ENCODE peak calls at places on chromosomes 1 and 21, in four cellular contexts. F, J, M and W are unnamed samples.
A peak's percentile ranks its signal among the peaks of the same experiment; 100 is the strongest.

GRCh38 chr1:192788184-192788583 is 20.7 kb upstream of the RGS2 start:
- DNase-seq in M (no peak), F (no peak), J (no peak), W (no peak)

GRCh38 chr1:37794372-37795339 is 1.0 kb downstream of the MANEAL start:
- DNase-seq in F (peak; percentile 48), J (no peak), M (no peak), W (no peak)

GRCh38 chr1:113074237-113074636 is 1.2 kb downstream of the LRIG2 start:
- DNase-seq in M (peak; percentile 19), F (no peak), J (no peak), W (no peak)

GRCh38 chr1:198829948-198830347 is 191.1 kb downstream of the PTPRC start:
- DNase-seq in J (no peak), F (no peak), M (no peak), W (no peak)

GRCh38 chr1:54499097-54500029 is 48.7 kb upstream of the ACOT11 start:
- DNase-seq in F (peak; percentile 48), M (no peak), J (no peak), W (peak; percentile 79)

GRCh38 chr1:205585835-205586785 is 45.7 kb downstream of the ELK4 start:
- DNase-seq in J (no peak), F (no peak), M (no peak), W (no peak)

GRCh38 chr1:81174052-81174451 is 626.7 kb upstream of the ADGRL2 start:
- DNase-seq in J (no peak), F (no peak), M (no peak), W (no peak)

GRCh38 chr1:84624876-84625275 is 50.6 kb upstream of the CTBS start:
- DNase-seq in M (no peak), J (no peak), F (no peak), W (no peak)

GRCh38 chr1:27862671-27863551 is 9.4 kb upstream of the THEMIS2 start:
- DNase-seq in J (no peak), F (no peak), M (peak; percentile 76), W (no peak)

GRCh38 chr1:234537236-234537635 is 58.3 kb upstream of the TARBP1 start:
- DNase-seq in F (no peak), J (no peak), M (no peak), W (no peak)

DNA sequence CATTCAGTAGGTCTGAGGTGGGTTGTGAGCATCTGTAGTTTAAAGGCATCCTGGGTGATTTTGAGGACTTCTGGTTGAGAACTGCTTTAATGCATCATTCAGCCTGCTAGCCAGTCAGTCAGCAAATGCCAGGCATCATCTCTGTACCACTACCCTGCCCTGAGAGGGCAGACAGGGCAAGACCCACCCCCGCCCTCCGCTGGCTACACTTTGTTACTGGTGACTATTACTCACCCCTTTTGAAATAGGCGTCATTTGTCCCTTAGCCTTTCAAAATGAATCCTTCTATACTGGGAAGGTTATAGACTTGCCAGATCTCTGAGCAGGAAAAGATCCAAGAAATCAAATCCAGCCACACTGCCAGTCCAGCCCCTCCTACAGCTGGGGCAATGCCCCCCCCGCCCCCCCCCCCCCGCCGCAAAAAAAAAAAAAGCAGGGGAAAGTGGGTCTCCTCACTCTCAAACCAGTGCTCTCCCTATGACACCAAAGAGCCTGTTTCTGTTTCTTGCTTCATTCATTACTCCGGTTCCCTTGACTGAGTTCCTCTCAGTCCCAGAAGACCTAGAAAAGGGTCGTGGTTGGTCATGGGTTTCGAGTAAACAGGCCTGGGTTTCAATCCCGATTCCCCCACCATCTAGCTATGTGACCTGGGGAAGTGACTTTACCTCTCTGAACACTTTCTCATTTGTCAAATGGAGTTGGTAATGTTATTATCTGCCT is 4.4 kb downstream of the SELENON start:
- DNase-seq in F (no peak), M (no peak), J (no peak), W (no peak)
- TF ChIP-seq FOXK2 in F (no peak), M (no peak), J (no peak), W (no peak)

GRCh38 chr21:37561941-37562919 is 195.7 kb downstream of the DYRK1A start:
- DNase-seq in F (no peak), M (no peak), J (no peak), W (no peak)
- TF ChIP-seq FOXM1 in F (no peak), M (no peak), J (no peak), W (no peak)

DNA sequence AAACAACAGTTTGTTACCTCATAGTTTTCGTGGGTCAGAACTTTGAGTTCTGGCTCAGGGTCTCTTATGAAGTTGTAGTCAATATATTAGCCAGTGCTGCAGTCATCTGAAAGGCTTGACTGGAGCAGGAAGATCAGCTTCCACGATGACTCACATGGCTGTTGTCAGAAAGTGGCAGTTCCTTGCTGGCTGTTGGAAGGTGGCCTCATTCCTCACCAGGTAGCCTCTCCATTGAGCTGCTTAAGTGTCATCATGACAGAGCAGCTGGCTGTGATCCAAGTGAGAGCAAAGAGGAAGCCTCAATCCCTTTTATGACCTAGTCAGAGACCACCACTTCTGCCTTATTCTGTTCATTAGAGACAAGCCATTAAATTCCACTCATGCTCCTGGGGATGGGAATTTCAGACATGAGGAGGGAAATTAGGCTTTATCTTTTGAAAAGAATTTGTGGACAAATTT is 5.6 kb downstream of the OSBPL9 start:
- DNase-seq in F (peak; percentile 70), M (no peak), J (peak; percentile 66), W (peak; percentile 34)
- TF ChIP-seq BHLHE40 in F (peak; percentile 51), M (no peak), J (no peak), W (no peak)

GRCh38 chr1:62068302-62068936 is 126.2 kb upstream of the L1TD1 start:
- DNase-seq in M (no peak), J (no peak), F (no peak), W (no peak)

GRCh38 chr1:62071695-62072094 is 123.0 kb upstream of the L1TD1 start:
- DNase-seq in F (no peak), J (no peak), M (no peak), W (no peak)

GRCh38 chr1:62066713-62067112 is 127.9 kb upstream of the L1TD1 start:
- DNase-seq in M (no peak), J (no peak), F (no peak), W (no peak)

GRCh38 chr1:62068978-62069377 is 125.7 kb upstream of the L1TD1 start:
- DNase-seq in F (no peak), M (no peak), J (no peak), W (no peak)

DNA sequence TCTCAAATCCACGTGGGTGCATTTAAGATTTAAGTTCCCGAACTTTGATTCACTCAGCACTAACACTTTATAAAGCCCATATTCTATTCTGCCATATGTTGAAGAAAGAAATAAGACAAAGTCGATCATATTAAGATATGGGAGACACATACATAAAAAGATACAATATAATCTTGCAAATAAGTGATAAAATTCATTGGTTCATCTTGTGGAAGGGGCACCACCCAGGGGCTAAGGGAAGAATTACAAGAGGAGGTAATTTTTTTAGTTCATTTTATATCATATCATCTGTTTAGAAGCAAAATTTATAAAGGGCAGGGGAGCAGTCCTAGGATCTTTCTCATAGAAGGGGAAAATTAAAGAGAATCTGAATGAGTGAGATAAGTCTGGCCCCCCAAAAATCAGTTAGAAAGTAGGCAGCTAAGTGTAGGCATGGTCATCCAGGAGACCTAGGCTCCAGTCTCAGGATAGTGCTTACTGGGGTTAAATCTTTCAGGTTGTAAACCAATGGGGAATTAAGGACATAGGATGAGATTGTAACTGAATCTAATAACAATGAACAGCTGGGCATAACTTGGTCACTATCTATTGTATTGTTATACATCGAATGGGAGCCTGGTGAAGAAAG is 124.2 kb upstream of the L1TD1 start:
- DNase-seq in J (no peak), F (peak; percentile 21), M (no peak), W (peak; percentile 29)
- TF ChIP-seq FOXK2 in J (no peak), F (no peak), M (no peak), W (no peak)

GRCh38 chr1:209733409-209734192 is 22.3 kb upstream of the TRAF3IP3 start:
- DNase-seq in M (no peak), J (no peak), F (no peak), W (no peak)
- TF ChIP-seq FOXM1 in M (no peak), J (no peak), F (no peak), W (no peak)

GRCh38 chr1:153271711-153272110 is 12.2 kb downstream of the LORICRIN start:
- DNase-seq in M (no peak), F (no peak), J (no peak), W (no peak)
- TF ChIP-seq BHLHE40 in M (no peak), F (no peak), J (no peak), W (no peak)

GRCh38 chr1:161723459-161724149 is 2.3 kb downstream of the FCRLB start:
- DNase-seq in M (no peak), J (no peak), F (no peak), W (no peak)

GRCh38 chr1:161720341-161720887 is 930 bp upstream of the FCRLB start:
- DNase-seq in F (no peak), J (no peak), M (no peak), W (no peak)

GRCh38 chr1:161722406-161722805 is 1.1 kb downstream of the FCRLB start:
- DNase-seq in F (no peak), M (no peak), J (no peak), W (no peak)

GRCh38 chr1:161720956-161721737 is at the start of gene FCRLB:
- DNase-seq in F (no peak), J (no peak), M (no peak), W (no peak)

DNA sequence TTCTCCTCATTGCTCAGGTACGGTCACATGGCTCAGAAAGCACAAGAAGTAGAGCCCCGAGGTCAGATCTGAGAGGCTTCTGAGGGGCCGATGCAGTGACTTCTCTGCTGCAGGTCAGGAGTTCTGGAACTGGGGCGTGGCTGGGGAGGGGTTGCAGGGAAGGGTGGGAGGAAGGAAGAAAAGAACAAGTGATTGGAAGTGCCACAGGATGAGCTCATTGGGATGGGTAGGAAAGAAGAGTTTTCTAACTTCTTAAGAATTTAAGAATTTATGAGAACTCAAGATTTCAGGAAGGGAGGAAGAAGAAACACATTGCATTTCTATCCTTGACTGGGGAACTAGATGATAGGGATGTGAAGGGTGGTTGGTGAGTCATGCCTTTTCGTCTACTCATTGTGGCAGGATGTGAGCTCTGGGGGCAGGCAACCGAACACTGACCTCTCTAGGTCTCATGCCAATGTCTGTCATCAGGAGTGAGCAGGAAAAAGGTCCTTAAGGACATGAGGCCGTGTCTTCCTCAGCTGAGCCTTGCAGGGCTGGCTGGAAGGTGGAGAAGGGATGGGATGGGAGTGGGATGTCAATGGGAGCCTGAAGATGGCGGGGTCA is 497 bp downstream of the FCRLB start:
- DNase-seq in F (peak; percentile 67), M (no peak), J (no peak), W (no peak)
- TF ChIP-seq FOXK2 in F (peak; percentile 36), M (no peak), J (no peak), W (no peak)